ENCODE peak calls at places on chromosomes 2 and 18, in four cellular contexts. T is H7, A is fibroblast of the aortic adventitia, G is Ammon's horn. E is an unnamed sample.

GRCh38 chr2:130791617-130791939 is 36.2 kb downstream of the AMER3 start:
- DNase-seq in T (no peak), A (no peak), G (peak), E (no peak)

GRCh38 chr18:73950116-73950705 is 197.4 kb downstream of the FBXO15 start:
- DNase-seq in T (no peak), A (no peak), G (no peak), E (no peak)

GRCh38 chr2:159571540-159572260 is 44.6 kb downstream of the BAZ2B start:
- DNase-seq in T (no peak), A (no peak), G (no peak), E (no peak)

GRCh38 chr2:168490015-168490874 is 34.2 kb downstream of the CERS6 start:
- DNase-seq in T (no peak), A (no peak), G (peak), E (no peak)

GRCh38 chr2:151238527-151239487 is 22.9 kb downstream of the RBM43 start:
- DNase-seq in T (peak), A (peak), G (peak), E (peak)

GRCh38 chr2:171086352-171087290 is 74.1 kb downstream of the TLK1 start:
- DNase-seq in T (peak), A (peak), G (peak), E (peak)

GRCh38 chr2:176446718-176447414 is 177.6 kb downstream of the MTX2 start:
- DNase-seq in T (no peak), A (no peak), G (no peak), E (no peak)

GRCh38 chr2:9613291-9613690 is 17.5 kb downstream of the YWHAQ start:
- DNase-seq in T (no peak), A (peak), G (no peak), E (no peak)

GRCh38 chr2:73986085-73986680 is 1.5 kb downstream of the TET3 start:
- DNase-seq in T (no peak), A (no peak), G (no peak), E (no peak)

GRCh38 chr18:12015697-12016062 is 34.4 kb downstream of the IMPA2 start:
- DNase-seq in T (no peak), A (peak), G (peak), E (peak)

GRCh38 chr2:37802899-37803379 is 122.1 kb upstream of the RMDN2 start:
- DNase-seq in T (no peak), A (peak), G (no peak), E (no peak)